ENCODE peak calls at places on chromosomes 11 and 22, in six cellular contexts. F is foreskin keratinocyte; U is RCC 7860; I is astrocyte of the spinal cord; X is stimulated activated naive B cell treated with anti-CD40 and anti-IgM and Interleukin-4, amounts not matched to agents 10 μg/mL and 1 μg/mL and 100 μg/mL, for 72 hours; W is NCI-H446 treated with DMSO at 0.1 percent for 48 hours. C is an unnamed sample.

GRCh38 chr11:61417670-61418069 is 12.1 kb downstream of the CPSF7 start:
- DNase-seq in F (no peak), U (no peak), I (no peak), X (no peak), W (no peak), C (no peak)

GRCh38 chr11:70243912-70244652 is 26.4 kb upstream of the PPFIA1 start:
- DNase-seq in F (no peak), U (no peak), I (no peak), X (no peak), W (no peak), C (peak)

GRCh38 chr22:48838846-48839730 is 988.6 kb downstream of the BRD1 start:
- DNase-seq in F (no peak), U (no peak), I (no peak), X (no peak), W (no peak), C (no peak)

GRCh38 chr22:44116755-44117684 is 63.7 kb upstream of the PARVG start:
- DNase-seq in F (no peak), U (no peak), I (no peak), X (no peak), W (no peak), C (no peak)

GRCh38 chr11:18384157-18384641 is 10.2 kb upstream of the LDHA start:
- DNase-seq in F (no peak), U (peak), I (peak), X (no peak), W (no peak), C (peak)

GRCh38 chr11:31817621-31818493 is 6.7 kb upstream of the PAX6 start:
- DNase-seq in F (no peak), U (no peak), I (no peak), X (no peak), W (no peak), C (no peak)

GRCh38 chr11:61474234-61474633 is 34.3 kb upstream of the LRRC10B start:
- DNase-seq in F (no peak), U (no peak), I (no peak), X (no peak), W (no peak), C (no peak)

GRCh38 chr11:12853652-12854296 is 155.3 kb upstream of the RASSF10 start:
- DNase-seq in F (no peak), U (no peak), I (no peak), X (no peak), W (no peak), C (no peak)

GRCh38 chr11:47645500-47645899 is 3.1 kb upstream of the MTCH2 start:
- DNase-seq in F (no peak), U (no peak), I (no peak), X (no peak), W (no peak), C (no peak)

GRCh38 chr22:41009222-41009948 is 58.2 kb downstream of the RBX1 start:
- DNase-seq in F (peak), U (no peak), I (peak), X (no peak), W (no peak), C (no peak)

GRCh38 chr11:62853279-62853965 is 14.0 kb upstream of the WDR74 start:
- DNase-seq in F (no peak), U (no peak), I (no peak), X (no peak), W (no peak), C (no peak)

GRCh38 chr11:73889019-73889418 is 12.2 kb downstream of the PAAF1 start:
- DNase-seq in F (peak), U (no peak), I (no peak), X (no peak), W (no peak), C (peak)

GRCh38 chr11:13289081-13289480 is 11.5 kb downstream of the BMAL1 start:
- DNase-seq in F (no peak), U (no peak), I (peak), X (no peak), W (no peak), C (no peak)

GRCh38 chr22:47063071-47063509 is 300.6 kb downstream of the TBC1D22A start:
- DNase-seq in F (no peak), U (no peak), I (no peak), X (no peak), W (no peak), C (no peak)

GRCh38 chr11:1738380-1738779 is 12.0 kb downstream of the IFITM10 start:
- DNase-seq in F (no peak), U (no peak), I (no peak), X (no peak), W (no peak), C (no peak)

GRCh38 chr11:37504066-37504611 is 906.1 kb upstream of the RAG2 start:
- DNase-seq in F (peak), U (peak), I (peak), X (peak), W (no peak), C (peak)

GRCh38 chr11:118628432-118628831 is 21.0 kb downstream of the PHLDB1 start:
- DNase-seq in F (no peak), U (no peak), I (no peak), X (no peak), W (no peak), C (no peak)

GRCh38 chr11:71101606-71102005 is 150.8 kb downstream of the SHANK2 start:
- DNase-seq in F (no peak), U (no peak), I (no peak), X (no peak), W (no peak), C (no peak)

GRCh38 chr22:44676441-44677298 is 25.3 kb upstream of the PRR5 start:
- DNase-seq in F (no peak), U (peak), I (no peak), X (no peak), W (no peak), C (no peak)

GRCh38 chr11:102359372-102359771 is 12.4 kb downstream of the BIRC2 start:
- DNase-seq in F (no peak), U (no peak), I (no peak), X (no peak), W (no peak), C (no peak)

GRCh38 chr22:29310863-29311339 is 4.5 kb downstream of the GAS2L1 start:
- DNase-seq in F (peak), U (peak), I (peak), X (peak), W (peak), C (peak)

GRCh38 chr11:58719406-58720117 is 12.2 kb downstream of the GLYAT start:
- DNase-seq in F (no peak), U (no peak), I (no peak), X (no peak), W (no peak), C (no peak)

GRCh38 chr22:26561756-26562417 is 28.0 kb downstream of the TPST2 start:
- DNase-seq in F (no peak), U (no peak), I (no peak), X (no peak), W (peak), C (no peak)

GRCh38 chr11:128574576-128575011 is 12.8 kb downstream of the ETS1 start:
- DNase-seq in F (no peak), U (peak), I (peak), X (no peak), W (no peak), C (no peak)

GRCh38 chr11:124199702-124200101 is 16.6 kb downstream of the OR10D3 start:
- DNase-seq in F (peak), U (no peak), I (peak), X (no peak), W (no peak), C (peak)

GRCh38 chr11:57527056-57527631 is 3.4 kb downstream of the TIMM10 start:
- DNase-seq in F (peak), U (peak), I (peak), X (peak), W (peak), C (no peak)

GRCh38 chr11:57155838-57156583 is 25.7 kb upstream of the LRRC55 start:
- DNase-seq in F (no peak), U (no peak), I (no peak), X (no peak), W (no peak), C (no peak)

GRCh38 chr11:88886796-88887195 is 179.0 kb downstream of the GRM5 start:
- DNase-seq in F (peak), U (no peak), I (peak), X (no peak), W (no peak), C (peak)

GRCh38 chr22:27032121-27032761 is 374.9 kb downstream of the MIAT start:
- DNase-seq in F (no peak), U (no peak), I (peak), X (no peak), W (peak), C (no peak)

GRCh38 chr22:30546616-30547015 is at the start of gene SEC14L6:
- DNase-seq in F (peak), U (no peak), I (no peak), X (no peak), W (no peak), C (no peak)

C was measured in RWPE1.